ENCODE peak calls at places on chromosomes 5 and 9, in six cellular contexts. U, G, R, S, E and T are unnamed samples.

GRCh38 chr9:77883846-77884771 is 147.5 kb downstream of the GNAQ start:
- DNase-seq in U (peak), G (no peak), R (no peak), S (no peak), E (no peak), T (no peak)

GRCh38 chr5:65742565-65743231 is 20.7 kb downstream of the NLN start:
- DNase-seq in U (peak), G (no peak), R (peak), S (no peak), E (no peak), T (peak)

GRCh38 chr5:12691330-12691729 is 787.1 kb upstream of the CTNND2 start:
- DNase-seq in U (no peak), G (no peak), R (no peak), S (no peak), E (no peak), T (no peak)

GRCh38 chr5:58244819-58245478 is 214.9 kb downstream of the PLK2 start:
- DNase-seq in U (no peak), G (no peak), R (no peak), S (peak), E (no peak), T (no peak)

GRCh38 chr5:88503065-88503394 is 234.4 kb upstream of the TMEM161B start:
- DNase-seq in U (no peak), G (no peak), R (no peak), S (no peak), E (no peak), T (peak)

GRCh38 chr5:145793574-145793973 is 41.6 kb downstream of the PRELID2 start:
- DNase-seq in U (no peak), G (no peak), R (no peak), S (no peak), E (no peak), T (no peak)

GRCh38 chr5:77981820-77982219 is 205.7 kb upstream of the TBCA start:
- DNase-seq in U (no peak), G (no peak), R (no peak), S (no peak), E (no peak), T (no peak)

GRCh38 chr5:43555895-43556606 is 826 bp downstream of the PAIP1 start:
- DNase-seq in U (peak), G (peak), R (peak), S (peak), E (peak), T (peak)

GRCh38 chr9:31372796-31373587 is 1011.5 kb upstream of the ACO1 start:
- DNase-seq in U (no peak), G (no peak), R (no peak), S (no peak), E (no peak), T (no peak)

GRCh38 chr9:124394596-124394995 is 20.6 kb downstream of the PSMB7 start:
- DNase-seq in U (peak), G (no peak), R (peak), S (no peak), E (no peak), T (no peak)

GRCh38 chr5:147658293-147658932 is 124.1 kb downstream of the JAKMIP2 start:
- DNase-seq in U (no peak), G (no peak), R (no peak), S (no peak), E (no peak), T (no peak)